ENCODE peak calls at places on chromosomes 2 and 18, in seven cellular contexts. E is left ventricle myocardium inferior, N is heart right ventricle, O is fibroblast of pulmonary artery, M is psoas muscle, F is WTC11, X is IMR-90. D is an unnamed sample.

GRCh38 chr2:25804338-25804737 is 73.9 kb downstream of the ASXL2 start:
- DNase-seq in E (no peak), N (no peak), O (no peak), M (no peak), F (no peak), X (no peak), D (no peak)

GRCh38 chr2:242088471-242089212 is 219.1 kb downstream of the RTP5 start:
- DNase-seq in E (peak), N (peak), O (peak), M (peak), F (peak), X (peak), D (peak)

GRCh38 chr2:186457908-186458307 is 28.2 kb upstream of the ZC3H15 start:
- DNase-seq in E (no peak), N (no peak), O (no peak), M (no peak), F (no peak), X (no peak), D (no peak)

GRCh38 chr18:25503567-25504081 is 151.7 kb upstream of the ZNF521 start:
- DNase-seq in E (peak), N (peak), O (peak), M (peak), F (peak), X (peak), D (peak)

GRCh38 chr18:78642561-78643398 is 336.8 kb upstream of the SALL3 start:
- DNase-seq in E (no peak), N (no peak), O (no peak), M (no peak), F (no peak), X (no peak), D (no peak)

GRCh38 chr2:127014630-127015029 is 92.3 kb downstream of the BIN1 start:
- DNase-seq in E (no peak), N (no peak), O (peak), M (no peak), F (no peak), X (peak), D (no peak)

GRCh38 chr2:178109813-178110212 is 2.4 kb upstream of the RBM45 start:
- DNase-seq in E (no peak), N (no peak), O (peak), M (no peak), F (no peak), X (peak), D (no peak)

GRCh38 chr2:220162320-220162719 is 534.9 kb downstream of the SLC4A3 start:
- DNase-seq in E (no peak), N (no peak), O (peak), M (no peak), F (no peak), X (peak), D (no peak)

GRCh38 chr2:66013456-66013855 is 421.5 kb upstream of the MEIS1 start:
- DNase-seq in E (no peak), N (no peak), O (no peak), M (no peak), F (no peak), X (no peak), D (no peak)

DNA sequence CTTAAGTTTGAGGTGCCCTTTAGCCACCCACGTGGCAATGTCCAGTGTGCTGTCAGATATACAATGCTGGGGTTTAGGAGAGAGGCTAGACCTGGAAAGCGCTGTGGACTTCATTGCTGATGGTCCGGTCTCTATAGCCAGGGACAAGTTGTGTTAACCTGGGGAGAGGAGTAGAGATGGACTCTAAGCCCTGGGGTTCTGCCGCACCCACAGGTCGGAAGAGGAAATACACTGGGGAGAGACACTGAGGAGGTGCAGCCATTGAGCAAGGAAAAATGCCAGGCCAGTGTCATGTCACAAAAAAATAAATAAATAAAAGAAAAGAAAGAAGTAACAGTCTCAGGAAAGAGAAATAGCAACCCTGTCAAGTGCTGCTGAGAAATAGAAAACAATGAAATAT is 106.9 kb upstream of the CBLN2 start:
- DNase-seq in E (no peak), N (no peak), O (no peak), M (no peak), F (no peak), X (no peak), D (no peak)
- TF ChIP-seq CTCF in E (no peak), N (no peak), O (no peak), M (no peak), F (no peak), X (no peak), D (no peak)

GRCh38 chr18:65968605-65969004 is 217.8 kb downstream of the CDH7 start:
- DNase-seq in E (no peak), N (no peak), O (no peak), M (no peak), F (peak), X (no peak), D (no peak)
- TF ChIP-seq CTCF in E (peak), N (peak), O (no peak), M (no peak), F (peak), X (no peak), D (peak)

GRCh38 chr18:63070750-63071502 is 248.6 kb downstream of the BCL2 start:
- DNase-seq in E (no peak), N (no peak), O (no peak), M (no peak), F (no peak), X (no peak), D (no peak)

GRCh38 chr18:63071566-63072175 is 247.9 kb downstream of the BCL2 start:
- DNase-seq in E (no peak), N (no peak), O (no peak), M (no peak), F (no peak), X (no peak), D (no peak)

GRCh38 chr18:63078471-63078870 is 241.1 kb downstream of the BCL2 start:
- DNase-seq in E (no peak), N (no peak), O (no peak), M (no peak), F (no peak), X (no peak), D (no peak)

GRCh38 chr18:63073481-63073880 is 246.1 kb downstream of the BCL2 start:
- DNase-seq in E (no peak), N (no peak), O (no peak), M (no peak), F (no peak), X (no peak), D (no peak)

DNA sequence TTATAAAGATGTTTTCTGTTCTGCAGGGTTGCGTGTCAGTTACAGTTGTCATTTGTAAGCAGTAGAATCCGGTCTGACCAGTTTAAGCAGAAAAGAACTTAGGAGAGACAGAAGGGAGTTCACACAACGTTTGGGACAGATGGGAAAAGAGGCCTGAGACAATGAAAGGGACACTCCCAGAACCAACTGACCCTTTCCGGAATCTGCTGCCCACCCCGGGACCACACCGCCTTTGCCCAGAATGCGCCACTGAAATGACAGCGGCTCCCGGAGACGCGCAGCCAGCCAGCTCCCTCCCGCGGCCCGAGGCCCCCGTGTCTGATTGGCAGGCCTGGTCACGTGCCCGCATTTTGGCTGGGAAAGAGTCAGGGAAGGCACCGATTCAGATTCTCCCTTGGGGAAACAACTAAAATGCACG is 244.6 kb downstream of the BCL2 start:
- DNase-seq in E (peak), N (peak), O (peak), M (peak), F (peak), X (peak), D (peak)
- TF ChIP-seq CTCF in E (no peak), N (no peak), O (no peak), M (no peak), F (no peak), X (no peak), D (no peak)

GRCh38 chr2:231396058-231396821 is 730 bp downstream of the B3GNT7 start:
- DNase-seq in E (no peak), N (no peak), O (no peak), M (no peak), F (peak), X (no peak), D (no peak)

GRCh38 chr2:231395188-231396057 is at the start of gene B3GNT7:
- DNase-seq in E (no peak), N (no peak), O (no peak), M (no peak), F (peak), X (no peak), D (no peak)

GRCh38 chr2:231393149-231394131 is 2.1 kb upstream of the B3GNT7 start:
- DNase-seq in E (no peak), N (no peak), O (no peak), M (no peak), F (peak), X (no peak), D (no peak)

GRCh38 chr2:231392431-231393148 is 2.9 kb upstream of the B3GNT7 start:
- DNase-seq in E (no peak), N (no peak), O (no peak), M (no peak), F (no peak), X (no peak), D (no peak)

DNA sequence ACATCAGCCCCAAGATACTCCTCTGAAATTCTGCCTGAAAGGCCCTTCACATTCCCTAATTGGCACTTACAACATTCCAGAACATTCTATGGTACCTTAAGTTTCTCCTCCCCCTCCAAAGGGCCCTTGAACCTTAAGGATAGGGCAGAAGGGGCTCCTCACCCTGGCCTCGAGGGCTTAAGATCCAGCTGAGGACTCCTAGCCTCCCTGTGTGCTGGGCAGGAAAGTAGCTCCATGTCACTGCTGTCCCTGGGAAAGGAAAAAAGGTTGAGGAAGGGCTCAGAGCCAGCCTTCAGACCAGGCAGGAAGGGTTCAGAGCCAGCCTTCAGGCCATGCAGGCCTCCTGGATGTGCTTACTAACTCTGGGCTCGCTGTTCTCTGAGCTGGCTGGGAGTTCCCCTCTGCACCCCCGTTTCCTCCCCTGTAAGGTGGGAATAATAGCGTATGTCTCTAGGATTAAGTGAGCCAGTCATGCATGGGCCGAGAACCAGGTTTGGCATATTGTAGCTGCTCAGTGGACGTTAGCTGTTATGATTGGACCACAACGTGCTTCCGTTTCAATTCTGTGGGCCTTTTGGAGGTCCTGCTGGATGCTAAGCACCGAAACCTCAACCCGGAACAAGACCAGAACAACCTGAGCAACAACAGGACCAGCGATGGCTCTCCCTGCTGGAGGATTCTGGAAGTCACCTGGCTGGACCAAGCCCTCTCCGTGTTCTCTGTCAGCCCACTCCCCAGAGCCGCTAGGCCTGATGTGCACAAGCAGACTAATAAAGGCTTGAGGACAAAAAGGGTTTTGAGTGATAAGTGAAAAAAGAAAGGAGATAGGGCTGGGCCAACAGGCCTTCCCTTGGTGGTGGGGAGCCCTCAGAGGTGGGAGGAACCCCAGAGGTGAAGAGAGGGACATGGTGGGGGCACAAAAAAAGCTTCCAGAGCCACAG is 1.0 kb upstream of the B3GNT7 start:
- DNase-seq in E (no peak), N (no peak), O (no peak), M (no peak), F (peak), X (no peak), D (no peak)
- TF ChIP-seq CTCF in E (peak), N (peak), O (peak), M (no peak), F (no peak), X (no peak), D (peak)

DNA sequence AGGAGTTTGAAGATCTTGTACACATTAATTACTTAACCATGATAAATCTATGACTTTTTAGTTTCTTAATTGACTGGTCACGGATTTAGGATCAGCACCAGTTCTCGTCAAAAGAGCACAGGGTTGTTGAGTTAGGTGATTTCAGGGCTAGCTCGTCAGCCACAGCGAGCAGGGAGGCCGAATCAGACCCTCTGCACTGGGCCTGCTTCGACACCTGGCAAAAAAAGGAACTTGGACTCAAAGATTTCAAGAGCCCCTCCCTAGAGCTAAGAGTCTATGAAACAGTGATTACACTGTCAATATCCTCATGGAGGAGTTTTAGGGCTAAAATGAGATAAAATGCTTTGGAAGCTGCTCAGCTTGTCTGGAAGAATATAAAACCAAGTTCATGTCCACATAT is 4.6 kb upstream of the SERTAD2 start:
- DNase-seq in E (no peak), N (no peak), O (no peak), M (no peak), F (no peak), X (no peak), D (no peak)
- TF ChIP-seq CTCF in E (no peak), N (no peak), O (no peak), M (no peak), F (no peak), X (no peak), D (no peak)